ENCODE peak calls at places on chromosomes 11 and 22, in four cellular contexts. R is testis, L is uterus, A is pancreas. F is an unnamed sample.

GRCh38 chr11:75565221-75565814 is 3.3 kb downstream of the SERPINH1 start:
- DNase-seq in R (no peak), A (no peak), L (peak; percentile 74), F (peak; percentile 69)

GRCh38 chr22:39524753-39525657 is 4.6 kb downstream of the ATF4 start:
- DNase-seq in A (no peak), L (no peak), R (no peak), F (no peak)

GRCh38 chr11:112279901-112280267 is 19.2 kb upstream of the PLET1 start:
- DNase-seq in A (peak; percentile 56), L (peak; percentile 51), R (peak; percentile 82), F (peak; percentile 70)

GRCh38 chr22:32994921-32995320 is 63.3 kb downstream of the SYN3 start:
- DNase-seq in A (no peak), R (no peak), L (no peak), F (no peak)

GRCh38 chr11:1826552-1827094 is 8.2 kb upstream of the SYT8 start:
- DNase-seq in R (peak; percentile 53), A (no peak), L (no peak), F (no peak)

GRCh38 chr11:134045799-134046635 is 22.9 kb upstream of the JAM3 start:
- DNase-seq in L (no peak), A (no peak), R (peak; percentile 49), F (peak; percentile 47)

GRCh38 chr11:57648791-57649735 is 649 bp downstream of the YPEL4 start:
- DNase-seq in A (no peak), R (no peak), L (peak; percentile 46), F (no peak)

GRCh38 chr11:96257972-96258951 is 84.7 kb downstream of the MAML2 start:
- DNase-seq in R (no peak), L (no peak), A (no peak), F (no peak)

GRCh38 chr22:27060188-27060587 is 402.8 kb downstream of the MIAT start:
- DNase-seq in R (no peak), A (no peak), L (no peak), F (no peak)

GRCh38 chr22:31287818-31288495 is 4.3 kb downstream of the PIK3IP1 start:
- DNase-seq in R (no peak), A (no peak), L (no peak), F (no peak)

GRCh38 chr11:1218788-1219445 is 3.9 kb upstream of the MUC5B start:
- DNase-seq in A (no peak), R (no peak), L (no peak), F (no peak)

GRCh38 chr22:20439928-20440575 is 2.4 kb upstream of the SCARF2 start:
- DNase-seq in A (no peak), L (no peak), R (no peak), F (no peak)

GRCh38 chr22:36728505-36728904 is 25.0 kb upstream of the CACNG2 start:
- DNase-seq in A (no peak), L (no peak), R (peak; percentile 5), F (no peak)

GRCh38 chr11:119594639-119595249 is 134.3 kb downstream of the NECTIN1 start:
- DNase-seq in R (no peak), L (no peak), A (no peak), F (no peak)

GRCh38 chr11:4523666-4524065 is 21.3 kb upstream of the OR52M1 start:
- DNase-seq in A (no peak), L (no peak), R (no peak), F (no peak)

GRCh38 chr11:14449302-14449714 is 50.3 kb downstream of the COPB1 start:
- DNase-seq in L (no peak), R (no peak), A (no peak), F (no peak)

GRCh38 chr22:20903093-20903492 is 14.1 kb upstream of the CRKL start:
- DNase-seq in R (no peak), L (no peak), A (no peak), F (no peak)

GRCh38 chr22:23067023-23067650 is 3.2 kb upstream of the GNAZ start:
- DNase-seq in A (peak; percentile 6), R (peak; percentile 6), L (peak; percentile 7), F (no peak)

GRCh38 chr11:27820249-27820648 is 120.0 kb upstream of the BDNF start:
- DNase-seq in L (no peak), A (no peak), R (no peak), F (no peak)

GRCh38 chr11:44530413-44531115 is 34.9 kb upstream of the CD82 start:
- DNase-seq in L (no peak), A (no peak), R (no peak), F (no peak)

GRCh38 chr11:19871531-19871930 is 158.9 kb downstream of the NAV2 start:
- DNase-seq in A (no peak), L (no peak), R (no peak), F (no peak)

GRCh38 chr11:128518493-128519207 is 68.7 kb downstream of the ETS1 start:
- DNase-seq in L (no peak), R (no peak), A (no peak), F (no peak)

GRCh38 chr11:128929991-128930390 is 12.7 kb downstream of the TP53AIP1 start:
- DNase-seq in A (no peak), R (no peak), L (no peak), F (no peak)

GRCh38 chr11:123180574-123180973 is 14.5 kb downstream of the CLMP start:
- DNase-seq in R (no peak), L (no peak), A (no peak), F (no peak)

GRCh38 chr22:44200855-44201550 is 20.3 kb downstream of the PARVG start:
- DNase-seq in A (no peak), R (peak; percentile 50), L (no peak), F (no peak)

GRCh38 chr11:111446404-111447152 is 65.6 kb downstream of the BTG4 start:
- DNase-seq in A (peak; percentile 80), L (peak; percentile 84), R (peak; percentile 88), F (peak; percentile 59)

GRCh38 chr22:25365491-25366261 is 146.2 kb downstream of the CRYBB2 start:
- DNase-seq in R (no peak), L (no peak), A (no peak), F (peak; percentile 42)

GRCh38 chr11:45651156-45651555 is 14.3 kb downstream of the CHST1 start:
- DNase-seq in A (no peak), R (no peak), L (no peak), F (no peak)

GRCh38 chr11:91932151-91932821 is 292.3 kb upstream of the FAT3 start:
- DNase-seq in A (no peak), L (no peak), R (peak; percentile 14), F (no peak)

GRCh38 chr11:122981388-122982264 is at the start of gene BSX:
- DNase-seq in R (peak; percentile 73), A (peak; percentile 58), L (no peak), F (peak; percentile 58)

GRCh38 chr11:34346551-34346950 is 11.3 kb downstream of the ABTB2 start:
- DNase-seq in L (no peak), A (no peak), R (peak; percentile 34), F (peak; percentile 25)

GRCh38 chr11:31240340-31240904 is 129.1 kb downstream of the DCDC1 start:
- DNase-seq in L (no peak), R (peak; percentile 22), A (peak; percentile 15), F (no peak)

GRCh38 chr11:28017816-28018215 is 90.1 kb downstream of the KIF18A start:
- DNase-seq in A (no peak), R (no peak), L (no peak), F (no peak)

GRCh38 chr11:123180166-123180565 is 14.9 kb downstream of the CLMP start:
- DNase-seq in L (no peak), A (no peak), R (no peak), F (no peak)

GRCh38 chr11:114263510-114264170 is 32.6 kb upstream of the NNMT start:
- DNase-seq in A (no peak), L (no peak), R (no peak), F (no peak)
- H3K4me1 ChIP-seq in A (peaks cover 8% of the 10 kb centered on the region), L (no peaks in the 10 kb centered on the region), R (peaks cover 11% of the 10 kb centered on the region), F (peaks cover 41% of the 10 kb centered on the region)

DNA sequence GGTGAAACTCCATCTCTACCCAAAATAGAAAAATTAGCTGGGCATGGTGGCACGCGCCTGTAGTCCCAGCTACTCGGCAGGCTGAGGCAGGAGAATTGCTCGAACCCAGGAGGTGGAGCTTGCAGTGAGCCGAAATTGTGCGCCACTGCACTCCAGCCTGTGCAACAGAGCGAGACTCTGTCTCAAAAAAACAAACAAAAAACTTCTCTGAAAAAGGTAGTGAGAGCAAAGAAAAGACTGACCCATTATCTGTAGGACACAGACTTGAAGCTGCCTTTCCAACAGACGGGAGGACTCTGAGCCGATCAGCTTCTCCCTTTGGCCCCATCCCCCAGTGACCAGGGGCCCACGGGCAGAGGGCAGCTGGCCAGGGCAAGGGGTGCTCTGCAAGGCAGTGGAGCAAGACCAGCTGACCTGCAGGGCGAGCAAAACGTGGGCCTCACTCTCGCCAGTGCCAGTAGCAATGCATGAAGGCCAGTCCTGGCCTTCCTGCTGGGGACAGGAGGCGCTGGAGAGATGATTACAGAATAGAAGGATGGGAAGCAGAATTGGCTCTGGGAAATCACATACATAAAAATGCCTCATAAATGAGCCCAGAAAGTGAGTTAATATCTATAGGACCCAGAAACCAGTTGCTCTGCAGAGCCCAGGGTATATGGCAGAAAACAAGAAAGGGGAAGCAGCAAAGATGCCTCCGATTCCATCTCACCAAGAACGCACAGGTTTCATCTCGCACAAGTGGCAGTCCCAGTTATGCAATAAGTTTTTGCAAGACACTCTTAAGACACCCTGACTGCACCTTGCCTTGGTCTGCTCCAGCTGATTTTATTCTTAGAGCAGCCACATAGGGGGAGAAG is 2.8 kb downstream of the EHD1 start:
- DNase-seq in L (no peak), A (no peak), R (no peak), F (no peak)
- H3K27ac ChIP-seq in L (peak overlapping the region; percentile 76), A (no peak overlapping the region), R (peak overlapping the region; percentile 19), F (peak overlapping the region; percentile 94)

DNA sequence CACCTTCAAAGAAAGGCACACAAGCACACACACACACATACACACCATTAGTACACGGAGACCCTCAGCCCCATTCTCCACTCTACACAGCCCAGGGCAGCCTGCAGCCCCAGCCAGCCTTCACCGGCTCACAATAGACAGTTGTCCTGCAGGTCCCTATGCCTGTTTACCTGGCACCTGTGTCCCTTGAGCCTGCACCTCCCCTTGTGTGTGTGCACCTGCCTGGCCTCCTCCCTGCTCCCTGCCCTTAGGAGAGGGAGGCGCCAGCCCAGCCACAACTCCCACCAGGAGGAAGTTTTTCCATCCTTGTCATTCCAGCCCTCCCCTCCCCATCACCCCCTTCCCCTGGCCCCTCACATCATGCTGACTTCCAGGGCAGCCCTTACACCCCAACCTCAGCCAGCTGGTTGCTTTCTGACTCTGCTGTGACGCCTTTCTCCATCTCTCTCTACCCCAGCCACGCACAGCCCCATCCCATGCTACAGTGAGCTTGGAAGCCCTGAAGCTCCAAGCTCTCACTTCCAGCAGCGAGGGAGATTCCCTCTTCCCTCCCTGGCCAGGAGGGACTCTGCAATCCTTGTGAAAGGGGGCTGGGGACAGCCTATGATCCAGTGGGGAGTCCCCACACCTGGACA is 4.4 kb downstream of the AHNAK start:
- DNase-seq in R (no peak), A (no peak), L (no peak), F (no peak)
- H3K4me1 ChIP-seq in R (peaks cover 53% of the 10 kb centered on the region), A (peaks cover 41% of the 10 kb centered on the region), L (peaks cover 20% of the 10 kb centered on the region), F (peaks cover 98% of the 10 kb centered on the region)

DNA sequence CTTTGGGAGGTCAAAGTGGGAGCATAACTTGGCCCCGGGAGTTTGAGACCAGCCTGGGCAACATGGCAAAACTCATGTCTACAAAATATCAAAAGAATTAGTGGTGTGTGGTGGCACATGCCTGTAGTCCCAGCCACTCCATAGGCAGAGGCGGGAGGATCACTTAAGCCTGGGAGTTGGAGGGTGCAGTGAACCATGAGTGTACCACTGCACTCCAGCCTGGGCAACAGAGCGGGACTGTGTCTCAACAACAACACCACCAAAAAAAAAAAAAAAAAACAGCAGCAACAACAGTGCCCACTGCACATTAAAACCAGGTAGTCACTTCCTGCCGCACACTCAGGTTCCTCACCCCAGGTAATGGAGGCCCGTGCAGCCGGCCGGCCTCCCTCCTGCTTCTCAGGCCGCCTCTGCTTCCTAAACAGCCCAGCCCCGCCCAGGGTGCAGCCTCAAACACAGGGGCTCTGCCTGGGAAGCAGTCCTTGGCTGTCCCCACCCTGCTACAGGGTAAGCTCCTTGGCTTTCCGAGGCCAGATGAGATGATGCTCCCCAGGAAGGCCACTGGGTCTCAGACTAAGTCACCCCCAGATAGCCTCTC is 318.3 kb downstream of the SHANK2 start:
- DNase-seq in L (no peak), R (no peak), A (no peak), F (no peak)
- H3K27ac ChIP-seq in L (no peak overlapping the region), R (no peak overlapping the region), A (no peak overlapping the region), F (no peak overlapping the region)

F was measured in left ventricle myocardium inferior.